ENCODE peak calls at places on chromosomes 5 and 9, in nine cellular contexts. O is activated CD4-positive, alpha-beta T cell treated with anti-CD3 and anti-CD28 coated beads, Interleukin-2, amount 50 U/mL, for 1 hour; X is erythroblast; Z is T47D; J is stimulated activated CD4-positive, alpha-beta T cell treated with anti-CD3 and anti-CD28 coated beads, Interleukin-2, amount 100 ng/mL, for 48 hours; V is LoVo; G is mucosa of descending colon; R is SIG-M5; Q is left ventricle myocardium superior. P is an unnamed sample.

GRCh38 chr5:58886315-58887207 is 303.7 kb downstream of the RAB3C start:
- DNase-seq in O (peak; percentile 53), J (peak; percentile 59), V (peak; percentile 73), G (peak; percentile 50), X (peak; percentile 39), R (no peak), Z (peak; percentile 56), Q (peak; percentile 72), P (peak; percentile 85)

GRCh38 chr5:41707853-41708603 is 162.2 kb downstream of the OXCT1 start:
- DNase-seq in O (no peak), X (peak; percentile 3), G (no peak), V (peak; percentile 23), Q (no peak), J (no peak), Z (peak; percentile 32), R (no peak), P (peak; percentile 3)

GRCh38 chr5:148248894-148249293 is 10.6 kb downstream of the MARCOL start:
- DNase-seq in X (no peak), Q (no peak), G (no peak), O (no peak), J (no peak), Z (no peak), R (no peak), V (no peak), P (no peak)

GRCh38 chr9:36833954-36834353 is 200.1 kb downstream of the PAX5 start:
- DNase-seq in J (no peak), Q (no peak), O (no peak), G (no peak), V (no peak), Z (peak; percentile 22), X (no peak), R (no peak), P (no peak)

GRCh38 chr9:121369595-121370265 is at the start of gene STOM:
- DNase-seq in V (no peak), O (peak; percentile 59), Z (no peak), R (no peak), Q (peak; percentile 94), J (peak; percentile 36), G (peak; percentile 82), X (peak; percentile 100), P (no peak)

GRCh38 chr9:137265496-137266161 is 10.5 kb downstream of the NELFB start:
- DNase-seq in O (no peak), Z (no peak), Q (no peak), V (no peak), X (no peak), R (no peak), J (no peak), G (no peak), P (no peak)

GRCh38 chr5:158322620-158323019 is 463.7 kb upstream of the CLINT1 start:
- DNase-seq in V (no peak), J (no peak), G (no peak), O (no peak), R (no peak), Q (no peak), Z (no peak), X (no peak), P (no peak)

GRCh38 chr5:88883059-88883565 is at the start of gene MEF2C:
- DNase-seq in Z (peak; percentile 55), G (peak; percentile 85), X (peak; percentile 78), O (no peak), Q (peak; percentile 82), V (peak; percentile 84), J (no peak), R (no peak), P (peak; percentile 54)

GRCh38 chr5:72408602-72409001 is 88.4 kb downstream of the PTCD2 start:
- DNase-seq in Z (no peak), Q (no peak), O (no peak), R (no peak), G (no peak), V (no peak), J (no peak), X (no peak), P (no peak)

GRCh38 chr5:94304146-94304545 is 314.3 kb downstream of the KIAA0825 start:
- DNase-seq in Q (no peak), R (no peak), O (no peak), G (no peak), J (no peak), Z (no peak), V (no peak), X (no peak), P (no peak)

GRCh38 chr5:53936481-53937352 is 373.7 kb downstream of the ARL15 start:
- DNase-seq in V (no peak), Q (peak; percentile 54), G (no peak), O (no peak), Z (no peak), R (no peak), X (no peak), J (no peak), P (peak; percentile 78)

GRCh38 chr5:54049963-54050362 is 260.4 kb downstream of the ARL15 start:
- DNase-seq in R (no peak), X (no peak), O (no peak), Q (no peak), J (no peak), G (no peak), Z (no peak), V (no peak), P (no peak)

GRCh38 chr5:104412649-104413240 is 850.2 kb upstream of the NUDT12 start:
- DNase-seq in G (no peak), X (peak; percentile 3), R (no peak), Z (no peak), Q (no peak), V (no peak), J (no peak), O (no peak), P (no peak)

GRCh38 chr9:33466565-33467495 is 6.9 kb downstream of the NOL6 start:
- DNase-seq in Q (peak; percentile 80), V (peak; percentile 50), Z (peak; percentile 69), R (no peak), O (peak; percentile 78), G (peak; percentile 84), X (peak; percentile 54), J (peak; percentile 80), P (peak; percentile 83)

GRCh38 chr5:15233566-15233965 is 266.4 kb upstream of the FBXL7 start:
- DNase-seq in J (no peak), Q (no peak), Z (no peak), G (no peak), V (no peak), R (no peak), O (no peak), X (no peak), P (no peak)

GRCh38 chr5:172113036-172113435 is 75.0 kb downstream of the STK10 start:
- DNase-seq in Q (no peak), J (peak; percentile 55), Z (no peak), O (peak; percentile 60), R (peak; percentile 72), G (no peak), X (peak; percentile 43), V (no peak), P (no peak)

P was measured in trophoblast cell.